ENCODE peak calls at places on chromosomes 12 and 14, in seven cellular contexts. M, O, Q, A, Z, K and C are unnamed samples.

GRCh38 chr12:19894803-19895202 is 455.5 kb downstream of the AEBP2 start:
- DNase-seq in M (no peak), O (no peak), Q (peak; percentile 83), A (no peak), Z (no peak), K (no peak), C (no peak)

GRCh38 chr12:63869656-63870055 is 25.2 kb downstream of the SRGAP1 start:
- DNase-seq in M (no peak), O (no peak), Q (no peak), A (no peak), Z (no peak), K (no peak), C (no peak)

GRCh38 chr12:54360717-54361456 is 3.4 kb downstream of the GPR84 start:
- DNase-seq in M (peak; percentile 47), O (peak; percentile 77), Q (no peak), A (peak; percentile 66), Z (peak; percentile 66), K (peak; percentile 82), C (peak; percentile 66)

GRCh38 chr14:59427653-59428578 is 37.3 kb downstream of the GPR135 start:
- DNase-seq in M (no peak), O (no peak), Q (no peak), A (no peak), Z (no peak), K (no peak), C (no peak)

GRCh38 chr12:26746315-26746714 is 86.7 kb downstream of the ITPR2 start:
- DNase-seq in M (no peak), O (no peak), Q (no peak), A (no peak), Z (no peak), K (no peak), C (no peak)

GRCh38 chr12:65881965-65882413 is 57.7 kb downstream of the HMGA2 start:
- DNase-seq in M (no peak), O (no peak), Q (no peak), A (no peak), Z (no peak), K (no peak), C (peak; percentile 67)

GRCh38 chr12:6450869-6451347 is 934 bp upstream of the TAPBPL start:
- DNase-seq in M (no peak), O (no peak), Q (no peak), A (no peak), Z (no peak), K (no peak), C (no peak)

GRCh38 chr12:4221157-4221556 is 52.4 kb upstream of the CCND2 start:
- DNase-seq in M (no peak), O (no peak), Q (no peak), A (no peak), Z (no peak), K (no peak), C (no peak)

GRCh38 chr12:132354982-132355680 is 25.7 kb upstream of the GALNT9 start:
- DNase-seq in M (no peak), O (no peak), Q (no peak), A (no peak), Z (no peak), K (no peak), C (no peak)

GRCh38 chr14:103217538-103217937 is 94.3 kb downstream of the TNFAIP2 start:
- DNase-seq in M (no peak), O (no peak), Q (no peak), A (no peak), Z (no peak), K (no peak), C (no peak)

GRCh38 chr12:47781479-47782371 is 8.7 kb downstream of the SLC48A1 start:
- DNase-seq in M (no peak), O (no peak), Q (no peak), A (no peak), Z (no peak), K (no peak), C (peak; percentile 94)

GRCh38 chr14:83913466-83913865 is 1616.5 kb upstream of the FLRT2 start:
- DNase-seq in M (no peak), O (no peak), Q (no peak), A (no peak), Z (no peak), K (no peak), C (no peak)

GRCh38 chr14:72740966-72741835 is 152.7 kb downstream of the DPF3 start:
- DNase-seq in M (no peak), O (no peak), Q (no peak), A (no peak), Z (no peak), K (no peak), C (no peak)

GRCh38 chr12:16606201-16606849 is 363 bp upstream of the LMO3 start:
- DNase-seq in M (no peak), O (no peak), Q (no peak), A (no peak), Z (peak; percentile 29), K (no peak), C (peak; percentile 30)

GRCh38 chr14:86852530-86852929 is 1140.5 kb downstream of the GALC start:
- DNase-seq in M (no peak), O (no peak), Q (no peak), A (no peak), Z (no peak), K (no peak), C (no peak)

GRCh38 chr12:44509471-44509870 is 366.6 kb downstream of the NELL2 start:
- DNase-seq in M (no peak), O (no peak), Q (no peak), A (no peak), Z (no peak), K (no peak), C (no peak)

GRCh38 chr14:100845341-100845740 is 19.4 kb downstream of the MEG3 start:
- DNase-seq in M (no peak), O (no peak), Q (no peak), A (no peak), Z (no peak), K (no peak), C (no peak)

GRCh38 chr14:73696466-73697390 is 17.5 kb downstream of the PNMA1 start:
- DNase-seq in M (no peak), O (peak; percentile 13), Q (peak; percentile 88), A (no peak), Z (no peak), K (peak; percentile 10), C (no peak)

GRCh38 chr14:105499256-105500035 is 8.4 kb downstream of the TEDC1 start:
- DNase-seq in M (no peak), O (no peak), Q (no peak), A (no peak), Z (peak; percentile 33), K (peak; percentile 91), C (no peak)

GRCh38 chr12:90428474-90428873 is 526.5 kb downstream of the CCER1 start:
- DNase-seq in M (no peak), O (no peak), Q (no peak), A (no peak), Z (no peak), K (no peak), C (no peak)

GRCh38 chr12:5269846-5270245 is 162.1 kb upstream of the NTF3 start:
- DNase-seq in M (no peak), O (no peak), Q (no peak), A (no peak), Z (no peak), K (no peak), C (no peak)

GRCh38 chr12:5268424-5269210 is 163.3 kb upstream of the NTF3 start:
- DNase-seq in M (no peak), O (no peak), Q (no peak), A (no peak), Z (no peak), K (no peak), C (no peak)

GRCh38 chr12:5272061-5272820 is 159.7 kb upstream of the NTF3 start:
- DNase-seq in M (no peak), O (no peak), Q (no peak), A (no peak), Z (no peak), K (no peak), C (no peak)

GRCh38 chr12:5264006-5264405 is 167.9 kb upstream of the NTF3 start:
- DNase-seq in M (no peak), O (no peak), Q (no peak), A (no peak), Z (no peak), K (no peak), C (no peak)

GRCh38 chr12:5267603-5268423 is 164.1 kb upstream of the NTF3 start:
- DNase-seq in M (no peak), O (no peak), Q (no peak), A (no peak), Z (no peak), K (no peak), C (no peak)
- TF ChIP-seq JUND in M (no peak), O (no peak), Q (no peak), A (no peak), Z (no peak), K (no peak), C (no peak)

DNA sequence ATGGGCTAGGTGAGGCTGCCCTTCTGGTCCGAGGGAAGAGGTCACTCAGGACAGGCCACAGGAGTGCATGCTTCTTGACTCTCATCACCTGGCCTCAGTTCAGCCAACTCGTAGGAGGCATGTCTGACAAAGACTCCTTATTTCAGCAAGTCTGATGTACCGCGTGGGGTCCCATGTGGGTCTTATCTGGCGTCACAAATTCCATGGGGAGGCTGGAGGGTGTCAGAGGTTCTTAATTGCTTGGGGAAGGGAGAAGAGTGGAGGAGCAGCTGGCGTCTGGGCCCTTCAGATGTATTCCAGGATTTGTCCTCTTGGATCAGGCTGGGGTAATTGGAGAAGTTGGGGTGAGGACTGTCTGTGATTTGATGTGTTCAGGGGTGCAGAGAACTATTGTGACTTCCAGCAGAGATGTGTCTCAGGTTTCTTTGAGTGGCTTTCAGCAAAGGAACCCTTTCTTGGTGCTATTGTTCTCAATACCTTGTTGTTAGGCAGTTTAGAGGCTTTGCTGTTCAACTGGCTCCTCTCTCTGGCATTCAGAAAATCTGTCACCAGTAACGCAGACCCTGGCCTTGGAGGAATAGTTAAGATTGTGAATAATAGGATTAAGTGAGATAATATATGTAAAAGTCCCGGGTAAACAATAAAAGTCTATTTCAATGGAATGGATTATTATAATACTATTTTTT is 60.1 kb downstream of the SUSD6 start:
- DNase-seq in M (no peak), O (no peak), Q (no peak), A (no peak), Z (no peak), K (no peak), C (no peak)
- TF ChIP-seq JUND in M (no peak), O (no peak), Q (no peak), A (no peak), Z (no peak), K (no peak), C (no peak)

GRCh38 chr12:115953450-115953849 is 324.0 kb downstream of the MED13L start:
- DNase-seq in M (no peak), O (no peak), Q (no peak), A (no peak), Z (no peak), K (peak; percentile 63), C (no peak)
- TF ChIP-seq JUND in M (no peak), O (no peak), Q (no peak), A (no peak), Z (no peak), K (no peak), C (no peak)

GRCh38 chr14:54567634-54568561 is 970 bp downstream of the SAMD4A start:
- DNase-seq in M (peak; percentile 21), O (no peak), Q (no peak), A (no peak), Z (peak; percentile 78), K (peak; percentile 14), C (peak; percentile 28)
- TF ChIP-seq JUND in M (no peak), O (no peak), Q (no peak), A (no peak), Z (no peak), K (no peak), C (no peak)